ENCODE peak calls at places on chromosomes 6 and 20, in five cellular contexts. L is neuronal stem cell, A is H9, J is IMR-90, Q is mesendoderm. M is an unnamed sample.

GRCh38 chr20:6533828-6534388 is 233.6 kb upstream of the BMP2 start:
- DNase-seq in L (no peak), A (no peak), J (peak; percentile 88), Q (no peak), M (peak; percentile 81)

GRCh38 chr20:44962483-44962882 is 2.3 kb upstream of the TOMM34 start:
- DNase-seq in L (no peak), A (no peak), J (no peak), Q (no peak), M (no peak)

GRCh38 chr20:46264391-46265266 is 43.7 kb downstream of the CDH22 start:
- DNase-seq in L (no peak), A (no peak), J (no peak), Q (no peak), M (no peak)

GRCh38 chr6:143328885-143329284 is 121.6 kb downstream of the ADAT2 start:
- DNase-seq in L (no peak), A (no peak), J (peak; percentile 27), Q (peak; percentile 53), M (peak; percentile 9)

GRCh38 chr6:20755631-20756030 is 221.4 kb downstream of the CDKAL1 start:
- DNase-seq in L (no peak), A (no peak), J (peak; percentile 28), Q (no peak), M (no peak)

GRCh38 chr6:101114703-101115102 is 233.6 kb upstream of the ASCC3 start:
- DNase-seq in L (peak; percentile 31), A (no peak), J (peak; percentile 20), Q (peak; percentile 68), M (peak; percentile 54)

GRCh38 chr20:62258499-62259293 is 20.4 kb downstream of the OSBPL2 start:
- DNase-seq in L (no peak), A (no peak), J (peak; percentile 85), Q (no peak), M (peak; percentile 69)

GRCh38 chr6:54431466-54431865 is 123.2 kb downstream of the TINAG start:
- DNase-seq in L (no peak), A (no peak), J (peak; percentile 43), Q (no peak), M (no peak)

GRCh38 chr6:142474446-142475289 is 172.9 kb downstream of the ADGRG6 start:
- DNase-seq in L (peak; percentile 64), A (peak; percentile 82), J (peak; percentile 76), Q (peak; percentile 86), M (peak; percentile 67)

GRCh38 chr6:134391221-134391620 is 73.3 kb upstream of the SGK1 start:
- DNase-seq in L (no peak), A (no peak), J (no peak), Q (no peak), M (no peak)

GRCh38 chr20:43415661-43416430 is 41.9 kb upstream of the SRSF6 start:
- DNase-seq in L (no peak), A (no peak), J (no peak), Q (peak; percentile 51), M (no peak)

GRCh38 chr20:46289416-46289815 is 18.9 kb downstream of the CDH22 start:
- DNase-seq in L (no peak), A (no peak), J (no peak), Q (no peak), M (no peak)

GRCh38 chr6:96651816-96652215 is 88.9 kb downstream of the FHL5 start:
- DNase-seq in L (no peak), A (no peak), J (no peak), Q (no peak), M (no peak)

GRCh38 chr6:4936681-4937041 is 67.2 kb downstream of the RPP40 start:
- DNase-seq in L (no peak), A (no peak), J (peak; percentile 80), Q (peak; percentile 53), M (peak; percentile 63)

GRCh38 chr20:63682384-63683139 is 13.9 kb upstream of the TNFRSF6B start:
- DNase-seq in L (no peak), A (no peak), J (peak; percentile 98), Q (peak; percentile 67), M (peak; percentile 98)

GRCh38 chr6:83884523-83884922 is 25.0 kb downstream of the CYB5R4 start:
- DNase-seq in L (peak; percentile 21), A (no peak), J (peak; percentile 58), Q (peak; percentile 38), M (peak; percentile 55)

GRCh38 chr6:27866370-27867050 is 45.7 kb downstream of the OR2B2 start:
- DNase-seq in L (peak; percentile 59), A (peak; percentile 45), J (peak; percentile 68), Q (peak; percentile 90), M (peak; percentile 86)

GRCh38 chr6:137112067-137112355 is 61.4 kb downstream of the IL22RA2 start:
- DNase-seq in L (no peak), A (no peak), J (peak; percentile 36), Q (no peak), M (peak; percentile 24)

GRCh38 chr6:166418691-166419143 is 36.0 kb upstream of the MPC1 start:
- DNase-seq in L (no peak), A (no peak), J (no peak), Q (no peak), M (no peak)

GRCh38 chr20:11323821-11324220 is 593.9 kb upstream of the BTBD3 start:
- DNase-seq in L (no peak), A (no peak), J (no peak), Q (no peak), M (no peak)

GRCh38 chr20:52340036-52340634 is 148.6 kb upstream of the ZFP64 start:
- DNase-seq in L (no peak), A (no peak), J (no peak), Q (peak; percentile 23), M (no peak)

GRCh38 chr20:35226775-35227681 is 538 bp downstream of the MMP24 start:
- DNase-seq in L (peak; percentile 72), A (peak; percentile 74), J (peak; percentile 34), Q (peak; percentile 66), M (peak; percentile 56)

GRCh38 chr20:62697468-62697912 is 11.1 kb upstream of the NTSR1 start:
- DNase-seq in L (no peak), A (no peak), J (no peak), Q (no peak), M (no peak)

GRCh38 chr6:128554302-128554701 is 33.9 kb upstream of the PTPRK start:
- DNase-seq in L (no peak), A (no peak), J (no peak), Q (no peak), M (no peak)

GRCh38 chr6:107571354-107571753 is 81.4 kb downstream of the SOBP start:
- DNase-seq in L (no peak), A (no peak), J (no peak), Q (no peak), M (no peak)

GRCh38 chr6:40962241-40962640 is 76.8 kb downstream of the UNC5CL start:
- DNase-seq in L (no peak), A (no peak), J (peak; percentile 95), Q (peak; percentile 69), M (peak; percentile 94)

GRCh38 chr20:36745234-36745926 is 510 bp downstream of the NDRG3 start:
- DNase-seq in L (no peak), A (no peak), J (no peak), Q (peak; percentile 46), M (peak; percentile 27)
- H3K4ac ChIP-seq in L (no peak overlapping the region), A (no peak overlapping the region), J (no peak overlapping the region), Q (peak overlapping the region; percentile 2), M (peak overlapping the region; percentile 67)

GRCh38 chr6:158818008-158818579 is 1.1 kb downstream of the EZR start:
- DNase-seq in L (peak; percentile 71), A (peak; percentile 76), J (peak; percentile 70), Q (peak; percentile 87), M (peak; percentile 83)
- H3K4ac ChIP-seq in L (no peak overlapping the region), A (no peak overlapping the region), J (peak overlapping the region; percentile 76), Q (peak overlapping the region; percentile 98), M (no peak overlapping the region)

GRCh38 chr20:3894796-3895195 is 5.6 kb downstream of the PANK2 start:
- DNase-seq in L (no peak), A (no peak), J (no peak), Q (no peak), M (no peak)
- H3K4ac ChIP-seq in L (no peak overlapping the region), A (no peak overlapping the region), J (no peak overlapping the region), Q (no peak overlapping the region), M (no peak overlapping the region)

DNA sequence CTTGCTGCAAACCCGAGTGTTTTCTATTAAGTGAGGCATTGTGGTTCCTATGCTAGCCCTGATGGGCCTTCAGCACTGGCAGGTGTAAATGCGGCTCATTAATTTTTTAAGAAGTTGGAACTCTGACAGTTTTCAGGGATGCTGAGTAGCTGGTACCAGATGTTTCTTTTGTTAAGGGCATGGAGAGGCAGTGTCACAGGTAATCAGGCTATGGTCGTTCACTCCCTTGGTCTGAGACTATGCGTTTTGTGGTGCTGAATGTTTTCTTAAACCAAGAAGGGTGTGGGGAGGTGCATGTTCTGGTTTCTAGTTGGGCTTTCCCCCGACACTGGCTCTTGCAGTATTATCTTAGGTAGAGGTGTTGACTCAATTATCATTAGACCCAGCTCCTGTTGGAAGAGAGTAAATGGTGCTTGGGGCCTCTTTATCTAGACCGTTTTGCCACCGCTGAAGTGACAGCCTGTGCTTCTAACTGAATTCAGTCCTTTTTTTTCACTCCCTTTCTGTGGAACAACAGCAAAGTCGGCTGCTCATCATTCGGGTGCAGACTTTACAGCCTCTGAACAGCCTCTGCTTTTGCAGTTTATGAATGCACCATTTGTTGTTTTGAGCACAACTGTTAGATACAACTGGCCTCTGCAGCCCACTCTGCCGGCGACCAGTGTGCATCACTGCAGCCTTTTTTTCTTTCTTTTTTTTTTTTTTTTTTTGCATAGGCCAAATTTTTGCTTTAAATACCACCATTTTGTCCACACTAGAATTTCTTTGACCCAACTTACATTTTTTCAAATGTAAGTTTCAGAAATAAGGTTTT is 35.6 kb downstream of the RREB1 start:
- DNase-seq in L (no peak), A (no peak), J (no peak), Q (peak; percentile 79), M (peak; percentile 49)
- H3K4ac ChIP-seq in L (no peak overlapping the region), A (no peak overlapping the region), J (no peak overlapping the region), Q (no peak overlapping the region), M (no peak overlapping the region)

GRCh38 chr6:38241200-38241599 is 398.5 kb downstream of the BTBD9 start:
- DNase-seq in L (no peak), A (no peak), J (peak; percentile 11), Q (no peak), M (no peak)
- H3K4ac ChIP-seq in L (no peak overlapping the region), A (no peak overlapping the region), J (no peak overlapping the region), Q (peak overlapping the region; percentile 44), M (no peak overlapping the region)

M was measured in mesenchymal stem cell.